ENCODE peak calls at places on chromosomes 5 and 9, in six cellular contexts. One of them, this sample, is unnamed.
A peak's percentile ranks its signal among the peaks of the same experiment; 100 is the strongest.

GRCh38 chr9:123742009-123742767 is 187.7 kb downstream of the DENND1A start:
- DNase-seq in A549: no peak
- DNase-seq in tibial nerve: peak; percentile 37
- DNase-seq in spleen: no peak
- DNase-seq in lower lobe of right lung: no peak
- DNase-seq in HepG2: peak; percentile 91
- DNase-seq in this sample: no peak

GRCh38 chr9:94110821-94111252 is 26.6 kb downstream of the PTPDC1 start:
- DNase-seq in A549: no peak
- DNase-seq in tibial nerve: no peak
- DNase-seq in spleen: no peak
- DNase-seq in lower lobe of right lung: no peak
- DNase-seq in HepG2: no peak
- DNase-seq in this sample: no peak

GRCh38 chr5:76403713-76403962 is 553 bp downstream of the IQGAP2 start:
- DNase-seq in A549: peak; percentile 38
- DNase-seq in tibial nerve: no peak
- DNase-seq in spleen: no peak
- DNase-seq in lower lobe of right lung: no peak
- DNase-seq in HepG2: no peak
- DNase-seq in this sample: no peak

GRCh38 chr5:120358949-120359348 is 105.2 kb upstream of the PRR16 start:
- DNase-seq in A549: no peak
- DNase-seq in tibial nerve: no peak
- DNase-seq in spleen: no peak
- DNase-seq in lower lobe of right lung: no peak
- DNase-seq in HepG2: no peak
- DNase-seq in this sample: no peak

GRCh38 chr5:174384509-174384947 is 339.0 kb downstream of the NSG2 start:
- DNase-seq in A549: no peak
- DNase-seq in tibial nerve: no peak
- DNase-seq in spleen: no peak
- DNase-seq in lower lobe of right lung: no peak
- DNase-seq in HepG2: no peak
- DNase-seq in this sample: no peak

GRCh38 chr5:33321026-33321425 is 119.7 kb upstream of the TARS1 start:
- DNase-seq in A549: peak; percentile 23
- DNase-seq in tibial nerve: peak; percentile 14
- DNase-seq in spleen: no peak
- DNase-seq in lower lobe of right lung: no peak
- DNase-seq in HepG2: no peak
- DNase-seq in this sample: peak; percentile 71

GRCh38 chr5:132190161-132190817 is 37.4 kb downstream of the P4HA2 start:
- DNase-seq in A549: peak; percentile 80
- DNase-seq in tibial nerve: peak; percentile 53
- DNase-seq in spleen: no peak
- DNase-seq in lower lobe of right lung: no peak
- DNase-seq in HepG2: peak; percentile 76
- DNase-seq in this sample: no peak

GRCh38 chr5:156505101-156505500 is 178.1 kb downstream of the SGCD start:
- DNase-seq in A549: no peak
- DNase-seq in tibial nerve: no peak
- DNase-seq in spleen: no peak
- DNase-seq in lower lobe of right lung: no peak
- DNase-seq in HepG2: no peak
- DNase-seq in this sample: no peak

GRCh38 chr5:16616536-16617271 is at the start of gene RETREG1:
- DNase-seq in A549: peak; percentile 38
- DNase-seq in tibial nerve: peak; percentile 49
- DNase-seq in spleen: peak; percentile 93
- DNase-seq in lower lobe of right lung: peak; percentile 82
- DNase-seq in HepG2: no peak
- DNase-seq in this sample: no peak

GRCh38 chr9:34519321-34520020 is 3.3 kb downstream of the ENHO start:
- DNase-seq in A549: no peak
- DNase-seq in tibial nerve: no peak
- DNase-seq in spleen: no peak
- DNase-seq in lower lobe of right lung: no peak
- DNase-seq in HepG2: no peak
- DNase-seq in this sample: peak; percentile 34

GRCh38 chr9:132769895-132770774 is 99.9 kb downstream of the GTF3C4 start:
- DNase-seq in A549: peak; percentile 26
- DNase-seq in tibial nerve: peak; percentile 52
- DNase-seq in spleen: peak; percentile 93
- DNase-seq in lower lobe of right lung: peak; percentile 82
- DNase-seq in HepG2: peak; percentile 14
- DNase-seq in this sample: no peak

GRCh38 chr5:178428341-178429155 is 161.6 kb downstream of the COL23A1 start:
- DNase-seq in A549: no peak
- DNase-seq in tibial nerve: no peak
- DNase-seq in spleen: no peak
- DNase-seq in lower lobe of right lung: peak; percentile 45
- DNase-seq in HepG2: no peak
- DNase-seq in this sample: no peak

GRCh38 chr9:37432020-37432419 is 9.5 kb downstream of the GRHPR start:
- DNase-seq in A549: no peak
- DNase-seq in tibial nerve: no peak
- DNase-seq in spleen: no peak
- DNase-seq in lower lobe of right lung: no peak
- DNase-seq in HepG2: no peak
- DNase-seq in this sample: no peak

GRCh38 chr5:80181618-80182211 is 74.1 kb downstream of the SERINC5 start:
- DNase-seq in A549: peak; percentile 64
- DNase-seq in tibial nerve: no peak
- DNase-seq in spleen: no peak
- DNase-seq in lower lobe of right lung: peak; percentile 77
- DNase-seq in HepG2: peak; percentile 90
- DNase-seq in this sample: no peak

GRCh38 chr5:179866241-179867078 is 7.8 kb upstream of the MRNIP start:
- DNase-seq in A549: peak; percentile 35
- DNase-seq in tibial nerve: no peak
- DNase-seq in spleen: peak; percentile 60
- DNase-seq in lower lobe of right lung: no peak
- DNase-seq in HepG2: no peak
- DNase-seq in this sample: no peak

GRCh38 chr5:180872419-180872818 is 11.3 kb upstream of the ZFP62 start:
- DNase-seq in A549: no peak
- DNase-seq in tibial nerve: no peak
- DNase-seq in spleen: no peak
- DNase-seq in lower lobe of right lung: no peak
- DNase-seq in HepG2: no peak
- DNase-seq in this sample: no peak

GRCh38 chr5:68644971-68645370 is 429.4 kb downstream of the PIK3R1 start:
- DNase-seq in A549: no peak
- DNase-seq in tibial nerve: no peak
- DNase-seq in spleen: no peak
- DNase-seq in lower lobe of right lung: no peak
- DNase-seq in HepG2: no peak
- DNase-seq in this sample: no peak

GRCh38 chr9:131018621-131019020 is 9.6 kb downstream of the LAMC3 start:
- DNase-seq in A549: peak; percentile 31
- DNase-seq in tibial nerve: no peak
- DNase-seq in spleen: no peak
- DNase-seq in lower lobe of right lung: no peak
- DNase-seq in HepG2: peak; percentile 20
- DNase-seq in this sample: no peak

GRCh38 chr9:129570450-129571297 is 50.2 kb downstream of the C9orf50 start:
- DNase-seq in A549: peak; percentile 95
- DNase-seq in tibial nerve: peak; percentile 61
- DNase-seq in spleen: no peak
- DNase-seq in lower lobe of right lung: no peak
- DNase-seq in HepG2: peak; percentile 75
- DNase-seq in this sample: no peak

GRCh38 chr9:114168281-114169028 is 13.1 kb downstream of the COL27A1 start:
- DNase-seq in A549: no peak
- DNase-seq in tibial nerve: no peak
- DNase-seq in spleen: peak; percentile 41
- DNase-seq in lower lobe of right lung: no peak
- DNase-seq in HepG2: no peak
- DNase-seq in this sample: no peak

GRCh38 chr5:45057564-45057963 is 248.8 kb downstream of the MRPS30 start:
- DNase-seq in A549: no peak
- DNase-seq in tibial nerve: no peak
- DNase-seq in spleen: no peak
- DNase-seq in lower lobe of right lung: no peak
- DNase-seq in HepG2: no peak
- DNase-seq in this sample: no peak

GRCh38 chr5:61301820-61302563 is 30.1 kb upstream of the ZSWIM6 start:
- DNase-seq in A549: peak; percentile 96
- DNase-seq in tibial nerve: peak; percentile 26
- DNase-seq in spleen: no peak
- DNase-seq in lower lobe of right lung: peak; percentile 71
- DNase-seq in HepG2: peak; percentile 98
- DNase-seq in this sample: peak; percentile 95

DNA sequence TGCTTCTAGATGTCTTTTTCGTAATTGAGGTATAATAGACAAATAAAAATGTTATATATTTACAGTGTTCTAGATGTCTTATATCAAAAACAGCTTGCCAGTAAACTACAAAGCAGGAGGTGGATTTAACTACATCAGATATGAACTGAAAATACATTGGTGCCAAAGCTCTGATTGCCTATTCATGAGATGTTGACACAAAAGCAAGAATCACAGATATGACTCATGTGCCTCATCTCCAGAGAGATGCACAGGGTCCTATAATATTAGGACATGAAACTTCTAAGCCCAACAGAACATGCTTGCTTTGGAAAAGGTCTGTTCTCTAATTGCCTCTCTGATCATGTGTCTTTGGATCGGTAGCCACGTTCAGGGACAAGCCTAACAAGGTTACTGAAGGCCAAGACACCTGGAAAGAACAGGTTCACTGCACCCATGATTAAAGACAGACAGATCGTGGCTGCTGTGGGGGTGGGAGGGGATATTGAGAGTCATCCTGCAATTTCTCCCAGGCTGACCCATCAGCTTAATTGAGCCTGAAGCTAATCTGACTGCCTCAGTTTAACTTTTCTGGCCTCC is 16.8 kb downstream of the ABCA1 start:
- DNase-seq in A549: no peak
- DNase-seq in tibial nerve: no peak
- DNase-seq in spleen: no peak
- DNase-seq in lower lobe of right lung: no peak
- DNase-seq in HepG2: peak; percentile 43
- DNase-seq in this sample: no peak
- H3K4me3 ChIP-seq in A549: no peak overlapping the region
- H3K4me3 ChIP-seq in tibial nerve: no peak overlapping the region
- H3K4me3 ChIP-seq in spleen: no peak overlapping the region
- H3K4me3 ChIP-seq in lower lobe of right lung: no peak overlapping the region
- H3K4me3 ChIP-seq in HepG2: no peak overlapping the region
- H3K4me3 ChIP-seq in this sample: no peak overlapping the region

DNA sequence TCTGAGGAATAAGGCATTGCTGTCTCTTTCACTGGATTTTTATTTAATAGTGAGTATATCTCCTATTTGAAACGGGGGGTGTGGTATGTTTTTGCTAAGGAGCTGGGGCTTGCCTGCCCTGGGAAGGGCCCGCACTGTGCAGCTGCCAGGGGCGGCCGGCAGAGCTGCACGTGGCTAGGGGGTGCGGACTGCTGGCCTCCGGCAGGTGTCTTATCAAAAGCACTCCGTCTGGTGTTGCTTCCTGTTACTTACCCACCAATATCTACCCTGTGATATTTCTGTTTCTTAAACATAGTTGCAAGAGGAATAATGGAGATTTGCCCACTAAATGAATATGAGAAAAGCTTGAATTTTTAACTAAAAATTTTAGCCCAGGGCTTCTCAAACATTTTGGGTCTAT is 232.0 kb downstream of the IRX1 start:
- DNase-seq in A549: no peak
- DNase-seq in tibial nerve: no peak
- DNase-seq in spleen: no peak
- DNase-seq in lower lobe of right lung: no peak
- DNase-seq in HepG2: no peak
- DNase-seq in this sample: no peak
- H3K27ac ChIP-seq in A549: no peak overlapping the region
- H3K27ac ChIP-seq in tibial nerve: no peak overlapping the region
- H3K27ac ChIP-seq in spleen: no peak overlapping the region
- H3K27ac ChIP-seq in lower lobe of right lung: no peak overlapping the region
- H3K27ac ChIP-seq in HepG2: no peak overlapping the region
- H3K27ac ChIP-seq in this sample: no peak overlapping the region

DNA sequence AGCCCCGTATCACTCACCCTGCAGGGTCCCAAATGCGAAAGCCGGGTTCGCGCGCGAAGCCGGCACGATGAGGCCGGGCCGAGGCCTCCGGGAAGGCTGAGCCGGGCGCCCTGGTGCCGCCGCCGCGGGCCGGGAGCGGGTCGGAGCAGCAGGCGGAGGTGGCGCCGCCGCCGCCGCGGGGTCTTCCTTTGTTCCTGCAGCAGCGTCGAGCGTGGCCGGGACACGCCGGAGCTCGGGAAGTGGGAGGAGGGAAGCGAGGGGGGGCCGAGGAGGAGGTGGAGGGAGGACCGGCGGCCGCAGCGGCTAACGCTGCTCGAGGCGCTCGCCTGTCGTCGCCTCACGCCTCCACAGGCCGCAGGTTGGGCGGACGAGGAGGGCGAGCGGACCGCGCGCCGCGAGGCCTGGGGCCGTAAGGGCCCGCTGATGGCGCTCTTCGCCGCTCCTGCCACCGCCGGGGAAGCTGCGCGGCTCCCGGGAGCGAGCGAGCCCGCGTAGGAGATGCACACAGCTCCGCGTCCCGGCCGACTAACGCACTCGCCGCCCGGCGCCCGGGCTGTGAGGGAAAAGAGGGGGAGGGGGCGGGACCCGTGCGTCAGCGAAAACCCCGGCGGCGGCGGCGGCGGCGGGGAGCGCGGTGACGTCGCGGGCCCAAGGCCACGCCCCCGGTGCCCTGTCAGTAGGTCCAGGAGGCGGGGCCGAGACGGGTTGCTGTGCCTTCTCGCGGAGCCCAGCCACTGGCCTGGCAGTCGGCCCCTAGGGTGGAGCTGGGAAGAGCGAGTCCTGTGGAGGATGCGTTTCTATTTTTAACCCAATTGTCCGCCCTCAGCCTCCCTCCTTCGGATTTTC is at the start of gene ZFAND5:
- DNase-seq in A549: peak; percentile 98
- DNase-seq in tibial nerve: peak; percentile 98
- DNase-seq in spleen: peak; percentile 99
- DNase-seq in lower lobe of right lung: peak; percentile 100
- DNase-seq in HepG2: peak; percentile 89
- DNase-seq in this sample: peak; percentile 99
- TF ChIP-seq CTCF in A549: peak; percentile 21
- TF ChIP-seq CTCF in tibial nerve: no peak
- TF ChIP-seq CTCF in spleen: no peak
- TF ChIP-seq CTCF in lower lobe of right lung: peak; percentile 7
- TF ChIP-seq CTCF in HepG2: no peak
- TF ChIP-seq CTCF in this sample: no peak

DNA sequence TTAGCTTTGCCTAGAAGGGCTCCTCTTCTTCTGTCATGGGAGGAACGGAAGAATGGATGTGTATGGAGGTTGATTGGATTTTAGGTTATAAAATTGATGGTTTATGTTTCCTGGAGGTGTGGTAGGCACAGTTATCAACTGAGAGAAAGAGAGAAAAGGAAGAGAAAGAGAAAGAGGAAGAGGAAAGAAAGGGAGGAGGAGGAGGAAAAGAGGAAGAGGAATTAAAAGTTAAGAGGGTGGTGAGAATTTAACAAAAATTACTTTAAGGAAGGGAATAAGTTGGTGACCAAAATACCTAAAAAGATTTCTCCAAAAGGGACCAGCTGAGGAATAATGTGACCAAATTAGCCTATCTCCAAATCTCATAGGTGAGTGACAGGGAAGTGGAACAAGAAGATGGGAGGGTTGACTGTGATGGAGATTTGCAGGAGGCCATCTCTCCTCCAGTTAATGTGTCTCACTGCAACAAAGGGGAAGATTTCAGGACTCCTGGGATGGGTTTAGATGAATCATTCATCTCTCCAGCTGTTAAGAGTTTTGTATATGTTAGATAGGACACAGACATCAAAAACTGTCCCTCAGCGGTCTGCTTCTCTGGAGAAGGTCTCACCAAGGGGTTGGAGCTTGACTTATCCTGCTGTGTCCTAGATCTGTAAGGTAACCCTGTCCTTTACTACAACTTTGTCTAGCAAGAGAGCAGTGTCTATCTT is 76.0 kb upstream of the TMC1 start:
- DNase-seq in A549: no peak
- DNase-seq in tibial nerve: no peak
- DNase-seq in spleen: no peak
- DNase-seq in lower lobe of right lung: no peak
- DNase-seq in HepG2: no peak
- DNase-seq in this sample: no peak
- H3K4me3 ChIP-seq in A549: no peak overlapping the region
- H3K4me3 ChIP-seq in tibial nerve: no peak overlapping the region
- H3K4me3 ChIP-seq in spleen: no peak overlapping the region
- H3K4me3 ChIP-seq in lower lobe of right lung: no peak overlapping the region
- H3K4me3 ChIP-seq in HepG2: no peak overlapping the region
- H3K4me3 ChIP-seq in this sample: no peak overlapping the region